ENCODE peak calls at places on chromosomes 3 and 15, in nine cellular contexts. One of them, this sample, is unnamed.

GRCh38 chr15:65377976-65378366 is at the start of gene IGDCC3:
- DNase-seq in heart left ventricle: no peak
- DNase-seq in HCT116: no peak
- DNase-seq in CD4-positive, alpha-beta memory T cell: no peak
- DNase-seq in hippocampal formation: peak
- DNase-seq in aorta: no peak
- DNase-seq in left colon: no peak
- DNase-seq in activated T-cell treated with anti-CD3 and anti-CD28 coated beads for 24 hours: no peak
- DNase-seq in left ventricle myocardium superior: no peak
- DNase-seq in this sample: no peak

GRCh38 chr3:74344865-74345264 is 269.6 kb downstream of the CNTN3 start:
- DNase-seq in heart left ventricle: no peak
- DNase-seq in HCT116: no peak
- DNase-seq in CD4-positive, alpha-beta memory T cell: no peak
- DNase-seq in hippocampal formation: no peak
- DNase-seq in aorta: no peak
- DNase-seq in left colon: no peak
- DNase-seq in activated T-cell treated with anti-CD3 and anti-CD28 coated beads for 24 hours: no peak
- DNase-seq in left ventricle myocardium superior: no peak
- DNase-seq in this sample: no peak

GRCh38 chr3:77513541-77513940 is 473.6 kb downstream of the ROBO2 start:
- DNase-seq in heart left ventricle: no peak
- DNase-seq in HCT116: no peak
- DNase-seq in CD4-positive, alpha-beta memory T cell: no peak
- DNase-seq in hippocampal formation: no peak
- DNase-seq in aorta: no peak
- DNase-seq in left colon: no peak
- DNase-seq in activated T-cell treated with anti-CD3 and anti-CD28 coated beads for 24 hours: no peak
- DNase-seq in left ventricle myocardium superior: no peak
- DNase-seq in this sample: no peak

GRCh38 chr3:171417813-171418212 is 42.4 kb downstream of the TNIK start:
- DNase-seq in heart left ventricle: no peak
- DNase-seq in HCT116: no peak
- DNase-seq in CD4-positive, alpha-beta memory T cell: no peak
- DNase-seq in hippocampal formation: no peak
- DNase-seq in aorta: no peak
- DNase-seq in left colon: no peak
- DNase-seq in activated T-cell treated with anti-CD3 and anti-CD28 coated beads for 24 hours: no peak
- DNase-seq in left ventricle myocardium superior: no peak
- DNase-seq in this sample: no peak

GRCh38 chr3:16177962-16178627 is 3.6 kb downstream of the GALNT15 start:
- DNase-seq in heart left ventricle: peak
- DNase-seq in HCT116: peak
- DNase-seq in CD4-positive, alpha-beta memory T cell: peak
- DNase-seq in hippocampal formation: no peak
- DNase-seq in aorta: peak
- DNase-seq in left colon: peak
- DNase-seq in activated T-cell treated with anti-CD3 and anti-CD28 coated beads for 24 hours: peak
- DNase-seq in left ventricle myocardium superior: peak
- DNase-seq in this sample: peak

GRCh38 chr15:29143909-29144308 is 125.7 kb downstream of the NSMCE3 start:
- DNase-seq in heart left ventricle: no peak
- DNase-seq in HCT116: no peak
- DNase-seq in CD4-positive, alpha-beta memory T cell: no peak
- DNase-seq in hippocampal formation: no peak
- DNase-seq in aorta: no peak
- DNase-seq in left colon: no peak
- DNase-seq in activated T-cell treated with anti-CD3 and anti-CD28 coated beads for 24 hours: no peak
- DNase-seq in left ventricle myocardium superior: no peak
- DNase-seq in this sample: no peak

GRCh38 chr15:63054985-63055384 is 12.4 kb downstream of the TPM1 start:
- DNase-seq in heart left ventricle: no peak
- DNase-seq in HCT116: no peak
- DNase-seq in CD4-positive, alpha-beta memory T cell: no peak
- DNase-seq in hippocampal formation: no peak
- DNase-seq in aorta: no peak
- DNase-seq in left colon: no peak
- DNase-seq in activated T-cell treated with anti-CD3 and anti-CD28 coated beads for 24 hours: no peak
- DNase-seq in left ventricle myocardium superior: no peak
- DNase-seq in this sample: no peak

GRCh38 chr3:47515864-47516319 is 2.4 kb upstream of the ELP6 start:
- DNase-seq in heart left ventricle: no peak
- DNase-seq in HCT116: no peak
- DNase-seq in CD4-positive, alpha-beta memory T cell: no peak
- DNase-seq in hippocampal formation: no peak
- DNase-seq in aorta: no peak
- DNase-seq in left colon: no peak
- DNase-seq in activated T-cell treated with anti-CD3 and anti-CD28 coated beads for 24 hours: no peak
- DNase-seq in left ventricle myocardium superior: no peak
- DNase-seq in this sample: no peak

GRCh38 chr15:68466876-68467275 is 34.9 kb upstream of the ITGA11 start:
- DNase-seq in heart left ventricle: no peak
- DNase-seq in HCT116: no peak
- DNase-seq in CD4-positive, alpha-beta memory T cell: no peak
- DNase-seq in hippocampal formation: no peak
- DNase-seq in aorta: no peak
- DNase-seq in left colon: no peak
- DNase-seq in activated T-cell treated with anti-CD3 and anti-CD28 coated beads for 24 hours: no peak
- DNase-seq in left ventricle myocardium superior: no peak
- DNase-seq in this sample: no peak

GRCh38 chr15:99507016-99507731 is 58.6 kb upstream of the MEF2A start:
- DNase-seq in heart left ventricle: peak
- DNase-seq in HCT116: no peak
- DNase-seq in CD4-positive, alpha-beta memory T cell: no peak
- DNase-seq in hippocampal formation: no peak
- DNase-seq in aorta: no peak
- DNase-seq in left colon: no peak
- DNase-seq in activated T-cell treated with anti-CD3 and anti-CD28 coated beads for 24 hours: no peak
- DNase-seq in left ventricle myocardium superior: peak
- DNase-seq in this sample: no peak

This sample was measured in sciatic nerve.